ENCODE peak calls at places on chromosome 4, in nine cellular contexts. G is tibial artery; B is HFF-Myc; J is activated gamma-delta T cell treated with Interleukin-2 at 50 U/mL for 16 hours; D is stimulated activated CD4-positive, alpha-beta T cell treated with anti-CD3 and anti-CD28 coated beads, Interleukin-2, amount 100 ng/mL, for 48 hours; F is iPS DF 19.7; R is iris pigment epithelial cell; V is LoVo; S is LHCN-M2. Y is an unnamed sample.

GRCh38 chr4:24930136-24930535 is 17.3 kb upstream of the CCDC149 start:
- DNase-seq in G (no peak), B (no peak), J (no peak), D (no peak), F (no peak), R (peak), V (no peak), S (no peak), Y (no peak)

GRCh38 chr4:47640911-47641310 is 155.8 kb downstream of the ATP10D start:
- DNase-seq in G (no peak), B (no peak), J (no peak), D (no peak), F (no peak), R (peak), V (no peak), S (peak), Y (no peak)

GRCh38 chr4:152460488-152460887 is 75.4 kb downstream of the FBXW7 start:
- DNase-seq in G (no peak), B (peak), J (no peak), D (no peak), F (no peak), R (peak), V (no peak), S (peak), Y (no peak)

GRCh38 chr4:7581477-7581876 is 146.7 kb upstream of the PSAPL1 start:
- DNase-seq in G (no peak), B (peak), J (no peak), D (no peak), F (peak), R (peak), V (peak), S (peak), Y (no peak)

GRCh38 chr4:69126030-69126429 is 29.8 kb downstream of the UGT2B7 start:
- DNase-seq in G (no peak), B (no peak), J (no peak), D (no peak), F (no peak), R (no peak), V (no peak), S (peak), Y (no peak)

GRCh38 chr4:80307183-80307735 is 28.3 kb upstream of the CFAP299 start:
- DNase-seq in G (no peak), B (no peak), J (no peak), D (no peak), F (no peak), R (peak), V (no peak), S (peak), Y (no peak)

GRCh38 chr4:156638332-156638731 is 333.3 kb downstream of the PDGFC start:
- DNase-seq in G (no peak), B (no peak), J (no peak), D (no peak), F (no peak), R (peak), V (no peak), S (peak), Y (no peak)

GRCh38 chr4:84698962-84699671 is 116.2 kb downstream of the CDS1 start:
- DNase-seq in G (no peak), B (no peak), J (no peak), D (no peak), F (no peak), R (no peak), V (no peak), S (no peak), Y (no peak)

GRCh38 chr4:24831637-24832036 is 36.3 kb downstream of the SOD3 start:
- DNase-seq in G (no peak), B (no peak), J (no peak), D (no peak), F (no peak), R (no peak), V (no peak), S (no peak), Y (no peak)

GRCh38 chr4:10200869-10201268 is 84.3 kb upstream of the WDR1 start:
- DNase-seq in G (no peak), B (no peak), J (no peak), D (no peak), F (no peak), R (no peak), V (no peak), S (no peak), Y (no peak)

GRCh38 chr4:5757536-5757935 is 46.5 kb downstream of the EVC start:
- DNase-seq in G (no peak), B (no peak), J (no peak), D (no peak), F (no peak), R (no peak), V (no peak), S (peak), Y (no peak)

GRCh38 chr4:39390603-39391002 is 16.1 kb upstream of the KLB start:
- DNase-seq in G (no peak), B (no peak), J (no peak), D (no peak), F (no peak), R (no peak), V (no peak), S (no peak), Y (no peak)

GRCh38 chr4:2186133-2186864 is 55.6 kb downstream of the HAUS3 start:
- DNase-seq in G (no peak), B (no peak), J (no peak), D (no peak), F (peak), R (peak), V (peak), S (peak), Y (no peak)

GRCh38 chr4:4457803-4458550 is 71.1 kb downstream of the NSG1 start:
- DNase-seq in G (no peak), B (no peak), J (no peak), D (no peak), F (peak), R (peak), V (no peak), S (peak), Y (no peak)

GRCh38 chr4:123497328-123497727 is 100.7 kb downstream of the SPRY1 start:
- DNase-seq in G (no peak), B (no peak), J (no peak), D (no peak), F (no peak), R (peak), V (no peak), S (no peak), Y (no peak)

GRCh38 chr4:127162741-127163140 is 470.0 kb upstream of the INTU start:
- DNase-seq in G (no peak), B (peak), J (no peak), D (no peak), F (no peak), R (peak), V (no peak), S (peak), Y (no peak)

GRCh38 chr4:158016511-158016910 is 156.3 kb downstream of the GASK1B start:
- DNase-seq in G (no peak), B (no peak), J (no peak), D (no peak), F (no peak), R (peak), V (no peak), S (peak), Y (no peak)

GRCh38 chr4:114311745-114312144 is 286.9 kb upstream of the UGT8 start:
- DNase-seq in G (no peak), B (no peak), J (no peak), D (no peak), F (no peak), R (no peak), V (no peak), S (no peak), Y (no peak)

GRCh38 chr4:7371122-7371941 is 63.4 kb downstream of the PSAPL1 start:
- DNase-seq in G (no peak), B (no peak), J (no peak), D (no peak), F (no peak), R (peak), V (no peak), S (peak), Y (no peak)

GRCh38 chr4:112142152-112142551 is 3.1 kb upstream of the FAM241A start:
- DNase-seq in G (no peak), B (no peak), J (no peak), D (no peak), F (no peak), R (no peak), V (no peak), S (no peak), Y (no peak)

GRCh38 chr4:165207016-165207430 is 338 bp upstream of the KLHL2 start:
- DNase-seq in G (no peak), B (no peak), J (no peak), D (no peak), F (no peak), R (no peak), V (no peak), S (peak), Y (no peak)

GRCh38 chr4:146654976-146655761 is 16.5 kb downstream of the POU4F2 start:
- DNase-seq in G (no peak), B (no peak), J (no peak), D (no peak), F (no peak), R (no peak), V (no peak), S (no peak), Y (no peak)

GRCh38 chr4:13509442-13509841 is 25.3 kb upstream of the RAB28 start:
- DNase-seq in G (no peak), B (no peak), J (no peak), D (no peak), F (no peak), R (no peak), V (no peak), S (no peak), Y (no peak)

GRCh38 chr4:5052726-5053425 is 1.6 kb downstream of the STK32B start:
- DNase-seq in G (no peak), B (no peak), J (no peak), D (no peak), F (no peak), R (no peak), V (no peak), S (no peak), Y (no peak)

GRCh38 chr4:117421706-117422105 is 336.3 kb upstream of the TRAM1L1 start:
- DNase-seq in G (no peak), B (no peak), J (no peak), D (no peak), F (no peak), R (no peak), V (no peak), S (no peak), Y (no peak)

GRCh38 chr4:105666693-105667092 is 41.8 kb downstream of the INTS12 start:
- DNase-seq in G (no peak), B (no peak), J (no peak), D (no peak), F (no peak), R (peak), V (peak), S (peak), Y (no peak)